ENCODE peak calls at places on chromosomes 3 and 15, in eight cellular contexts. One of them, this sample, is unnamed.

GRCh38 chr15:89186798-89187197 is 34.6 kb downstream of the RLBP1 start:
- DNase-seq in WTC11: no peak
- DNase-seq in K562: no peak
- DNase-seq in HCT116: no peak
- DNase-seq in SK-N-SH: no peak
- DNase-seq in endothelial cell of umbilical vein: no peak
- DNase-seq in H1: no peak
- DNase-seq in A549: no peak
- DNase-seq in this sample: no peak

GRCh38 chr3:13939206-13939605 is 59.3 kb upstream of the WNT7A start:
- DNase-seq in K562: no peak
- DNase-seq in A549: no peak
- DNase-seq in H1: no peak
- DNase-seq in endothelial cell of umbilical vein: no peak
- DNase-seq in HCT116: no peak
- DNase-seq in SK-N-SH: no peak
- DNase-seq in WTC11: no peak
- DNase-seq in this sample: no peak

GRCh38 chr15:94287794-94288246 is 56.5 kb downstream of the MCTP2 start:
- DNase-seq in A549: no peak
- DNase-seq in WTC11: no peak
- DNase-seq in H1: no peak
- DNase-seq in K562: no peak
- DNase-seq in SK-N-SH: peak; percentile 14
- DNase-seq in endothelial cell of umbilical vein: no peak
- DNase-seq in HCT116: no peak
- DNase-seq in this sample: peak; percentile 96

GRCh38 chr3:172271386-172271976 is 176.8 kb downstream of the GHSR start:
- DNase-seq in HCT116: no peak
- DNase-seq in WTC11: no peak
- DNase-seq in A549: no peak
- DNase-seq in H1: no peak
- DNase-seq in endothelial cell of umbilical vein: no peak
- DNase-seq in K562: no peak
- DNase-seq in SK-N-SH: no peak
- DNase-seq in this sample: no peak

GRCh38 chr3:122623430-122623829 is 46.0 kb downstream of the PARP15 start:
- DNase-seq in HCT116: no peak
- DNase-seq in K562: no peak
- DNase-seq in WTC11: no peak
- DNase-seq in A549: no peak
- DNase-seq in H1: no peak
- DNase-seq in endothelial cell of umbilical vein: no peak
- DNase-seq in SK-N-SH: no peak
- DNase-seq in this sample: peak; percentile 15

GRCh38 chr15:32866486-32867312 is 148.9 kb downstream of the GREM1 start:
- DNase-seq in HCT116: no peak
- DNase-seq in K562: no peak
- DNase-seq in endothelial cell of umbilical vein: no peak
- DNase-seq in SK-N-SH: no peak
- DNase-seq in H1: no peak
- DNase-seq in A549: peak; percentile 30
- DNase-seq in WTC11: no peak
- DNase-seq in this sample: peak; percentile 65

GRCh38 chr3:52795298-52795900 is 803 bp downstream of the ITIH3 start:
- DNase-seq in A549: no peak
- DNase-seq in HCT116: no peak
- DNase-seq in H1: no peak
- DNase-seq in WTC11: no peak
- DNase-seq in SK-N-SH: no peak
- DNase-seq in endothelial cell of umbilical vein: no peak
- DNase-seq in K562: no peak
- DNase-seq in this sample: no peak

GRCh38 chr15:63969652-63970421 is 76.4 kb downstream of the DAPK2 start:
- DNase-seq in endothelial cell of umbilical vein: peak; percentile 42
- DNase-seq in H1: no peak
- DNase-seq in SK-N-SH: no peak
- DNase-seq in A549: no peak
- DNase-seq in K562: peak; percentile 23
- DNase-seq in WTC11: no peak
- DNase-seq in HCT116: no peak
- DNase-seq in this sample: no peak

GRCh38 chr15:77508541-77509505 is 88.1 kb downstream of the HMG20A start:
- DNase-seq in endothelial cell of umbilical vein: peak; percentile 45
- DNase-seq in H1: no peak
- DNase-seq in SK-N-SH: no peak
- DNase-seq in A549: no peak
- DNase-seq in WTC11: no peak
- DNase-seq in HCT116: no peak
- DNase-seq in K562: no peak
- DNase-seq in this sample: no peak

GRCh38 chr3:114496021-114496434 is 202.2 kb downstream of the TIGIT start:
- DNase-seq in K562: no peak
- DNase-seq in A549: no peak
- DNase-seq in HCT116: peak; percentile 68
- DNase-seq in SK-N-SH: no peak
- DNase-seq in H1: no peak
- DNase-seq in WTC11: no peak
- DNase-seq in endothelial cell of umbilical vein: no peak
- DNase-seq in this sample: no peak

GRCh38 chr15:74780983-74781672 is 752 bp upstream of the CSK start:
- DNase-seq in SK-N-SH: no peak
- DNase-seq in HCT116: no peak
- DNase-seq in endothelial cell of umbilical vein: no peak
- DNase-seq in WTC11: no peak
- DNase-seq in H1: no peak
- DNase-seq in K562: peak; percentile 50
- DNase-seq in A549: no peak
- DNase-seq in this sample: peak; percentile 92

GRCh38 chr15:87368511-87368910 is 888.0 kb downstream of the NTRK3 start:
- DNase-seq in A549: no peak
- DNase-seq in endothelial cell of umbilical vein: no peak
- DNase-seq in H1: no peak
- DNase-seq in K562: no peak
- DNase-seq in HCT116: no peak
- DNase-seq in SK-N-SH: no peak
- DNase-seq in WTC11: no peak
- DNase-seq in this sample: no peak

GRCh38 chr3:18761530-18761929 is 336.4 kb upstream of the SATB1 start:
- DNase-seq in H1: no peak
- DNase-seq in K562: no peak
- DNase-seq in WTC11: no peak
- DNase-seq in HCT116: no peak
- DNase-seq in SK-N-SH: no peak
- DNase-seq in A549: no peak
- DNase-seq in endothelial cell of umbilical vein: no peak
- DNase-seq in this sample: no peak

GRCh38 chr3:36859494-36859893 is 85.4 kb downstream of the TRANK1 start:
- DNase-seq in HCT116: no peak
- DNase-seq in K562: no peak
- DNase-seq in SK-N-SH: no peak
- DNase-seq in H1: no peak
- DNase-seq in endothelial cell of umbilical vein: no peak
- DNase-seq in WTC11: no peak
- DNase-seq in A549: no peak
- DNase-seq in this sample: no peak

GRCh38 chr15:48336940-48337339 is 5.7 kb downstream of the DUT start:
- DNase-seq in H1: no peak
- DNase-seq in WTC11: peak; percentile 40
- DNase-seq in K562: peak; percentile 51
- DNase-seq in HCT116: peak; percentile 8
- DNase-seq in SK-N-SH: peak; percentile 41
- DNase-seq in A549: peak; percentile 4
- DNase-seq in endothelial cell of umbilical vein: peak; percentile 10
- DNase-seq in this sample: peak; percentile 36

GRCh38 chr15:67094001-67094826 is 28.8 kb downstream of the SMAD3 start:
- DNase-seq in A549: no peak
- DNase-seq in HCT116: no peak
- DNase-seq in H1: no peak
- DNase-seq in WTC11: no peak
- DNase-seq in K562: no peak
- DNase-seq in endothelial cell of umbilical vein: no peak
- DNase-seq in SK-N-SH: no peak
- DNase-seq in this sample: peak; percentile 54

GRCh38 chr3:131402391-131403039 is 20.9 kb downstream of the NUDT16 start:
- DNase-seq in K562: no peak
- DNase-seq in H1: no peak
- DNase-seq in A549: no peak
- DNase-seq in SK-N-SH: no peak
- DNase-seq in endothelial cell of umbilical vein: peak; percentile 87
- DNase-seq in WTC11: no peak
- DNase-seq in HCT116: no peak
- DNase-seq in this sample: peak; percentile 58

GRCh38 chr3:16332904-16333426 is 68.0 kb downstream of the OXNAD1 start:
- DNase-seq in A549: no peak
- DNase-seq in HCT116: no peak
- DNase-seq in SK-N-SH: no peak
- DNase-seq in K562: no peak
- DNase-seq in WTC11: no peak
- DNase-seq in endothelial cell of umbilical vein: no peak
- DNase-seq in H1: no peak
- DNase-seq in this sample: no peak

GRCh38 chr15:76285241-76285825 is 25.9 kb downstream of the ETFA start:
- DNase-seq in A549: peak; percentile 78
- DNase-seq in HCT116: no peak
- DNase-seq in H1: no peak
- DNase-seq in K562: no peak
- DNase-seq in endothelial cell of umbilical vein: peak; percentile 28
- DNase-seq in WTC11: no peak
- DNase-seq in SK-N-SH: peak; percentile 38
- DNase-seq in this sample: peak; percentile 23

GRCh38 chr3:157079677-157080369 is 80.1 kb downstream of the CCNL1 start:
- DNase-seq in A549: no peak
- DNase-seq in K562: no peak
- DNase-seq in H1: no peak
- DNase-seq in WTC11: no peak
- DNase-seq in HCT116: no peak
- DNase-seq in endothelial cell of umbilical vein: no peak
- DNase-seq in SK-N-SH: no peak
- DNase-seq in this sample: no peak

GRCh38 chr3:157074490-157074889 is 85.5 kb downstream of the CCNL1 start:
- DNase-seq in K562: no peak
- DNase-seq in endothelial cell of umbilical vein: no peak
- DNase-seq in H1: no peak
- DNase-seq in WTC11: no peak
- DNase-seq in A549: no peak
- DNase-seq in HCT116: no peak
- DNase-seq in SK-N-SH: no peak
- DNase-seq in this sample: no peak

GRCh38 chr3:157078131-157078835 is 81.7 kb downstream of the CCNL1 start:
- DNase-seq in WTC11: no peak
- DNase-seq in SK-N-SH: no peak
- DNase-seq in HCT116: no peak
- DNase-seq in H1: no peak
- DNase-seq in A549: no peak
- DNase-seq in endothelial cell of umbilical vein: no peak
- DNase-seq in K562: no peak
- DNase-seq in this sample: no peak

GRCh38 chr3:157075693-157076420 is 84.1 kb downstream of the CCNL1 start:
- DNase-seq in A549: no peak
- DNase-seq in K562: no peak
- DNase-seq in SK-N-SH: no peak
- DNase-seq in HCT116: no peak
- DNase-seq in endothelial cell of umbilical vein: no peak
- DNase-seq in H1: no peak
- DNase-seq in WTC11: no peak
- DNase-seq in this sample: no peak

GRCh38 chr3:157077565-157077991 is 82.4 kb downstream of the CCNL1 start:
- DNase-seq in K562: no peak
- DNase-seq in HCT116: no peak
- DNase-seq in SK-N-SH: no peak
- DNase-seq in endothelial cell of umbilical vein: no peak
- DNase-seq in A549: no peak
- DNase-seq in H1: no peak
- DNase-seq in WTC11: no peak
- DNase-seq in this sample: no peak
- TF ChIP-seq CTCF in K562: no peak
- TF ChIP-seq CTCF in HCT116: peak; percentile 12
- TF ChIP-seq CTCF in SK-N-SH: no peak
- TF ChIP-seq CTCF in endothelial cell of umbilical vein: no peak
- TF ChIP-seq CTCF in A549: no peak
- TF ChIP-seq CTCF in H1: no peak
- TF ChIP-seq CTCF in WTC11: no peak
- TF ChIP-seq CTCF in this sample: no peak

GRCh38 chr3:188052229-188052965 is 101.6 kb upstream of the LPP start:
- DNase-seq in K562: peak; percentile 6
- DNase-seq in WTC11: peak; percentile 63
- DNase-seq in SK-N-SH: no peak
- DNase-seq in H1: peak; percentile 44
- DNase-seq in endothelial cell of umbilical vein: peak; percentile 36
- DNase-seq in A549: no peak
- DNase-seq in HCT116: no peak
- DNase-seq in this sample: peak; percentile 19
- TF ChIP-seq MAX in K562: no peak
- TF ChIP-seq MAX in WTC11: no peak
- TF ChIP-seq MAX in SK-N-SH: no peak
- TF ChIP-seq MAX in H1: peak; percentile 45
- TF ChIP-seq MAX in endothelial cell of umbilical vein: no peak
- TF ChIP-seq MAX in A549: no peak
- TF ChIP-seq MAX in HCT116: no peak
- TF ChIP-seq MAX in this sample: no peak

GRCh38 chr3:39260957-39261356 is 18.9 kb downstream of the CX3CR1 start:
- DNase-seq in HCT116: peak; percentile 18
- DNase-seq in H1: no peak
- DNase-seq in WTC11: no peak
- DNase-seq in SK-N-SH: peak; percentile 29
- DNase-seq in endothelial cell of umbilical vein: peak; percentile 66
- DNase-seq in A549: peak; percentile 75
- DNase-seq in K562: peak; percentile 65
- DNase-seq in this sample: peak; percentile 97
- TF ChIP-seq CTCF in HCT116: no peak
- TF ChIP-seq CTCF in H1: peak; percentile 34
- TF ChIP-seq CTCF in WTC11: no peak
- TF ChIP-seq CTCF in SK-N-SH: peak; percentile 52
- TF ChIP-seq CTCF in endothelial cell of umbilical vein: peak; percentile 23
- TF ChIP-seq CTCF in A549: peak; percentile 35
- TF ChIP-seq CTCF in K562: peak; percentile 30
- TF ChIP-seq CTCF in this sample: peak; percentile 34

GRCh38 chr3:55180936-55181535 is 253.2 kb upstream of the LRTM1 start:
- DNase-seq in HCT116: no peak
- DNase-seq in SK-N-SH: peak; percentile 38
- DNase-seq in H1: no peak
- DNase-seq in endothelial cell of umbilical vein: peak; percentile 12
- DNase-seq in K562: peak; percentile 35
- DNase-seq in A549: no peak
- DNase-seq in WTC11: peak; percentile 26
- DNase-seq in this sample: peak; percentile 37

GRCh38 chr3:55178336-55178735 is 250.5 kb upstream of the LRTM1 start:
- DNase-seq in A549: no peak
- DNase-seq in SK-N-SH: no peak
- DNase-seq in H1: no peak
- DNase-seq in endothelial cell of umbilical vein: no peak
- DNase-seq in HCT116: no peak
- DNase-seq in K562: no peak
- DNase-seq in WTC11: no peak
- DNase-seq in this sample: no peak

GRCh38 chr3:55180161-55180560 is 252.3 kb upstream of the LRTM1 start:
- DNase-seq in SK-N-SH: no peak
- DNase-seq in endothelial cell of umbilical vein: no peak
- DNase-seq in HCT116: no peak
- DNase-seq in H1: no peak
- DNase-seq in WTC11: no peak
- DNase-seq in A549: no peak
- DNase-seq in K562: no peak
- DNase-seq in this sample: no peak

GRCh38 chr3:55185380-55185779 is 257.5 kb upstream of the LRTM1 start:
- DNase-seq in WTC11: no peak
- DNase-seq in HCT116: no peak
- DNase-seq in endothelial cell of umbilical vein: no peak
- DNase-seq in SK-N-SH: no peak
- DNase-seq in A549: no peak
- DNase-seq in K562: no peak
- DNase-seq in H1: no peak
- DNase-seq in this sample: no peak

GRCh38 chr3:55183259-55183658 is 255.4 kb upstream of the LRTM1 start:
- DNase-seq in K562: no peak
- DNase-seq in SK-N-SH: peak; percentile 32
- DNase-seq in endothelial cell of umbilical vein: no peak
- DNase-seq in WTC11: no peak
- DNase-seq in HCT116: no peak
- DNase-seq in H1: no peak
- DNase-seq in A549: no peak
- DNase-seq in this sample: no peak
- TF ChIP-seq MAX in K562: no peak
- TF ChIP-seq MAX in SK-N-SH: no peak
- TF ChIP-seq MAX in endothelial cell of umbilical vein: no peak
- TF ChIP-seq MAX in WTC11: no peak
- TF ChIP-seq MAX in HCT116: no peak
- TF ChIP-seq MAX in H1: no peak
- TF ChIP-seq MAX in A549: no peak
- TF ChIP-seq MAX in this sample: no peak

This sample was measured in NB4.